ENCODE peak calls at places on chromosomes 13 and 19, in nine cellular contexts. R is RWPE1, D is cardiac muscle cell, Z is colonic mucosa, X is right lobe of liver, J is progenitor cell of endocrine pancreas, V is ovary, A is HL-60, T is LNCaP clone FGC. W is an unnamed sample.

GRCh38 chr13:96817336-96817941 is 176.8 kb downstream of the OXGR1 start:
- DNase-seq in R (no peak), D (peak), Z (no peak), X (no peak), J (no peak), V (no peak), A (no peak), T (no peak), W (no peak)

GRCh38 chr19:48879025-48879572 is 6.9 kb downstream of the PPP1R15A start:
- DNase-seq in R (no peak), D (no peak), Z (no peak), X (no peak), J (no peak), V (no peak), A (no peak), T (no peak), W (no peak)

GRCh38 chr13:39955560-39955959 is 300.1 kb downstream of the COG6 start:
- DNase-seq in R (no peak), D (no peak), Z (no peak), X (no peak), J (no peak), V (no peak), A (no peak), T (no peak), W (no peak)

GRCh38 chr19:35986111-35986510 is 8.9 kb upstream of the SDHAF1 start:
- DNase-seq in R (no peak), D (no peak), Z (no peak), X (no peak), J (no peak), V (no peak), A (no peak), T (no peak), W (no peak)

GRCh38 chr13:108363651-108364050 is 94.1 kb downstream of the TNFSF13B start:
- DNase-seq in R (no peak), D (no peak), Z (no peak), X (no peak), J (no peak), V (no peak), A (peak), T (no peak), W (no peak)

GRCh38 chr19:43639507-43640423 is at the start of gene CADM4:
- DNase-seq in R (peak), D (peak), Z (peak), X (peak), J (no peak), V (peak), A (no peak), T (no peak), W (no peak)

GRCh38 chr19:21604941-21605548 is 99.6 kb downstream of the ZNF429 start:
- DNase-seq in R (peak), D (no peak), Z (peak), X (no peak), J (no peak), V (no peak), A (no peak), T (no peak), W (no peak)

GRCh38 chr13:98650376-98651107 is 73.6 kb upstream of the STK24 start:
- DNase-seq in R (peak), D (no peak), Z (peak), X (peak), J (no peak), V (no peak), A (no peak), T (peak), W (no peak)

GRCh38 chr13:44930907-44931676 is 58.2 kb downstream of the NUFIP1 start:
- DNase-seq in R (no peak), D (no peak), Z (no peak), X (no peak), J (no peak), V (no peak), A (no peak), T (no peak), W (no peak)

GRCh38 chr13:35621989-35622388 is 145.5 kb upstream of the MAB21L1 start:
- DNase-seq in R (no peak), D (no peak), Z (no peak), X (no peak), J (no peak), V (no peak), A (no peak), T (no peak), W (no peak)

GRCh38 chr13:37014609-37015008 is 14.0 kb downstream of the EXOSC8 start:
- DNase-seq in R (no peak), D (no peak), Z (no peak), X (no peak), J (no peak), V (no peak), A (no peak), T (no peak), W (no peak)

GRCh38 chr13:75788494-75788991 is 152.4 kb downstream of the LMO7 start:
- DNase-seq in R (no peak), D (no peak), Z (peak), X (no peak), J (no peak), V (no peak), A (no peak), T (no peak), W (no peak)

GRCh38 chr19:10269333-10270179 is 1.4 kb upstream of the ICAM1 start:
- DNase-seq in R (peak), D (peak), Z (peak), X (peak), J (peak), V (peak), A (peak), T (peak), W (peak)

GRCh38 chr13:44870456-44870929 is 118.8 kb downstream of the NUFIP1 start:
- DNase-seq in R (no peak), D (no peak), Z (peak), X (peak), J (no peak), V (peak), A (no peak), T (no peak), W (no peak)

GRCh38 chr13:27923794-27924528 is 4.2 kb downstream of the PDX1 start:
- DNase-seq in R (no peak), D (no peak), Z (no peak), X (no peak), J (peak), V (no peak), A (no peak), T (no peak), W (no peak)

GRCh38 chr13:110757296-110757695 is 43.8 kb downstream of the ING1 start:
- DNase-seq in R (no peak), D (no peak), Z (no peak), X (no peak), J (no peak), V (no peak), A (no peak), T (no peak), W (no peak)

GRCh38 chr13:111621164-111621563 is 300.7 kb downstream of the TEX29 start:
- DNase-seq in R (no peak), D (no peak), Z (no peak), X (no peak), J (no peak), V (no peak), A (no peak), T (no peak), W (no peak)

GRCh38 chr13:27619711-27620376 is 485 bp downstream of the LNX2 start:
- DNase-seq in R (no peak), D (no peak), Z (peak), X (peak), J (no peak), V (peak), A (peak), T (no peak), W (peak)

GRCh38 chr13:26558074-26558805 is 757 bp downstream of the WASF3 start:
- DNase-seq in R (peak), D (peak), Z (peak), X (no peak), J (peak), V (peak), A (no peak), T (no peak), W (peak)

GRCh38 chr19:50464348-50464747 is 12.0 kb upstream of the EMC10 start:
- DNase-seq in R (no peak), D (no peak), Z (no peak), X (no peak), J (no peak), V (no peak), A (no peak), T (no peak), W (no peak)

GRCh38 chr13:110257408-110257807 is 49.5 kb downstream of the COL4A1 start:
- DNase-seq in R (no peak), D (no peak), Z (no peak), X (no peak), J (no peak), V (no peak), A (no peak), T (no peak), W (no peak)

GRCh38 chr13:105502193-105502592 is 1033.3 kb downstream of the EFNB2 start:
- DNase-seq in R (no peak), D (no peak), Z (no peak), X (no peak), J (no peak), V (no peak), A (no peak), T (no peak), W (no peak)

GRCh38 chr19:4098493-4098892 is 25.4 kb downstream of the MAP2K2 start:
- DNase-seq in R (no peak), D (no peak), Z (no peak), X (peak), J (no peak), V (no peak), A (no peak), T (no peak), W (no peak)

GRCh38 chr13:100515410-100515800 is 73.2 kb downstream of the GGACT start:
- DNase-seq in R (no peak), D (no peak), Z (no peak), X (no peak), J (no peak), V (no peak), A (peak), T (no peak), W (no peak)

DNA sequence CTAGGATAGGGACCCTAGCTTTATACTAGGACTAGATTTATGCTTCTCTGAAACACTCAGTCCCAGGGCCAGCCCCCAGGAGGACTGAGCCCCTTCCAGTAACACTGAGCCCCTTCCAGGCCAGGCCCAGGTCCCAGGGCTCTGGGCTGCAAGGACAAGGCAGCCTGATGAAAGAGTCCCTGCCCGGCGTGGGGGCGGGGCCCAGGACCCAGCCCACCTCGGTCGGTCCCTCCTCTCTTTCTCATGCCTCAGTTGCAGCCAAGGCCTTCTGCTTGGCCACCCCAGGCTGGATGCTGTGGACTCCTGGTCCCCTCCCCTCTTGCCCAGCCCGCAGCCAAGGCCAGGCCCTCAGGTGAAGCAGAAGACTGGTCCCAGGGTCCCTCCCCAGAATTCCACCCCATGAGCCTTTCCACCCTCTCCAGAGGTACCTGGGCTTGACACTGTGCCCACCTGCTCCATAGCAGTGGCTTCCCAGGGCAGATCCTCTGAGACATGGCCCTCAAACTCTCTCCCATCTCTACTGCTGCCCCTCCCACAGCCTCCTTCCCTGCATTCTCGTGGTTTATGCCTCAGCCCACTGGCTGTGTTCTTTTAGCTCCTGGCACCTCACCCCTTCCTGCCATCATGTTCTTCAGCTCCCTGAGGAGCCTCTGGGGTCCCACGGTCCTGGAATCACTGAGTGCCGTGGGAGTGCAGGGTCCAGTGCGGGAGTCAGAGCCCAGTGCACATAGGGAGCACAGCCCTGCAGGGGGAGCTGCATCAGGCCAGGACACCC is 53.6 kb upstream of the C1QTNF9B start:
- DNase-seq in R (no peak), D (no peak), Z (no peak), X (no peak), J (no peak), V (no peak), A (no peak), T (no peak), W (no peak)
- TF ChIP-seq CTCF in R (no peak), D (peak), Z (no peak), X (no peak), J (no peak), V (no peak), A (no peak), T (no peak), W (no peak)

DNA sequence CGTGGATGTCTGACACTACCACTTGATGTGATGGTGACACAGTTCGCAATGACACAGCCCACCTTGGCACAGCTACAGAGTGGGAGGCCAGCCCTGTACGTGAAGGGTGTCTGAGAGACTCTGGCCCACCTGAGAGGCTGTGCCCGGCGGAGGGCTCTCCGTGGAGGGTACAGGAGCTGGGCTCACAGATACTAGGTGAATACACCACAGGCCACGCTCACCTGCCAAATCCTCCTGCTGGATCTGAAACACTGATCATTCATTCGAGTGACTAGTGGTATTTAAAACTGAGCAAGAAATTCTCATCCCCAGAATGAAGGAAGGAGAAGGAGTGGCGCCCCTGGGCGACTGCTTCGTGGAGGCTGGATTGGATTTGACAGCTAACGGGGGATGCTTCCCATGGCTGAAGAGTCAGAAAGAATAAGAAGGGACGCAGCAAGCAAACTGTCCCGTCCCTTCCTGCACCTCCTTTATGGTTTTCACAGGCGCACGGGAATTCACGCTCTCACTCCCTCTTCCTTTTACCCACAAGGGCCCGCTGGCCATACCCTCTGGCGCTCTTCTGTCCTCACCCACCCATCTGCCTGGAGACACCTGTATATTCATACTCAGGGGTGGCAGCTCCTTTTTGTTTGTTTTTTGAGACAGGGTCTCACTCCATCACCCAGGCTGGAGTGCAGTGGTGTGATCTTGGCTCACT is 25.0 kb downstream of the CEBPG start:
- DNase-seq in R (no peak), D (no peak), Z (no peak), X (peak), J (no peak), V (peak), A (no peak), T (no peak), W (no peak)
- TF ChIP-seq CTCF in R (no peak), D (no peak), Z (no peak), X (no peak), J (no peak), V (no peak), A (no peak), T (no peak), W (peak)

GRCh38 chr13:60265566-60265965 is 101.8 kb upstream of the DIAPH3 start:
- DNase-seq in R (no peak), D (no peak), Z (no peak), X (no peak), J (no peak), V (no peak), A (no peak), T (no peak), W (no peak)

GRCh38 chr13:60258349-60258748 is 94.6 kb upstream of the DIAPH3 start:
- DNase-seq in R (no peak), D (no peak), Z (no peak), X (no peak), J (no peak), V (no peak), A (no peak), T (no peak), W (no peak)

GRCh38 chr13:60261432-60262351 is 98.0 kb upstream of the DIAPH3 start:
- DNase-seq in R (no peak), D (peak), Z (peak), X (no peak), J (peak), V (no peak), A (no peak), T (peak), W (no peak)

DNA sequence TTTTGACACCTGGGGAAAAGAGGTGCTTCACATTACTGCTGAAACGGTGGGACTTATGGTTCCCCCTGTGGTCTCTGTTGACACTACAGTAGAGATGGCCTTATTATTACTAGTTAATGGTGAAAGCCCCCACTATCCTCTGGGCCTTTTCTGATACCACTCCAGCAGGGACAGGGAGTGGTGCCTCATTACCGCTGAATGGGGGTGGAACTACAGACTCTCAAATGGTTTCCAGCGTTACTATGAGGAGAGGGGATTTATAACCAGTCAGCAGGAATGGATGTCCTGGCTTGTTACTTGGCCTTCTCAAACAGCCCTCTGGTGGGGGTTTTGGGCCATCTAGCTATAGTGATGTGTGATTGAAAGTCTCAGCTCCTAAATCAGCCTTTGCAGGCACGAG is 96.7 kb upstream of the DIAPH3 start:
- DNase-seq in R (no peak), D (no peak), Z (no peak), X (no peak), J (no peak), V (no peak), A (no peak), T (no peak), W (no peak)
- TF ChIP-seq CTCF in R (no peak), D (peak), Z (no peak), X (no peak), J (peak), V (no peak), A (no peak), T (no peak), W (peak)

GRCh38 chr19:53808710-53809125 is 15.4 kb downstream of the NLRP12 start:
- DNase-seq in R (peak), D (peak), Z (no peak), X (no peak), J (no peak), V (no peak), A (peak), T (no peak), W (no peak)
- TF ChIP-seq CTCF in R (peak), D (peak), Z (peak), X (peak), J (peak), V (no peak), A (peak), T (peak), W (peak)

GRCh38 chr19:41521860-41522555 is 54.0 kb upstream of the CEACAM21 start:
- DNase-seq in R (no peak), D (peak), Z (no peak), X (no peak), J (no peak), V (no peak), A (no peak), T (no peak), W (no peak)
- TF ChIP-seq CTCF in R (no peak), D (no peak), Z (no peak), X (no peak), J (no peak), V (no peak), A (no peak), T (no peak), W (no peak)

GRCh38 chr19:16801599-16801998 is 27.6 kb upstream of the SIN3B start:
- DNase-seq in R (no peak), D (no peak), Z (no peak), X (no peak), J (no peak), V (no peak), A (no peak), T (no peak), W (no peak)
- TF ChIP-seq CTCF in R (no peak), D (no peak), Z (no peak), X (no peak), J (no peak), V (no peak), A (no peak), T (no peak), W (no peak)

W was measured in neural crest cell.